ENCODE peak calls at places on chromosomes 11 and 22, in five cellular contexts. One of them, this sample, is unnamed.

GRCh38 chr22:45008853-45009751 is 703 bp downstream of the PHF21B start:
- DNase-seq in GM23248: peak; percentile 32
- DNase-seq in PC-9: no peak
- DNase-seq in fibroblast of lung: no peak
- DNase-seq in endothelial cell of umbilical vein: no peak
- DNase-seq in this sample: no peak

GRCh38 chr11:72578541-72578940 is 95.7 kb downstream of the PDE2A start:
- DNase-seq in GM23248: no peak
- DNase-seq in PC-9: no peak
- DNase-seq in fibroblast of lung: no peak
- DNase-seq in endothelial cell of umbilical vein: no peak
- DNase-seq in this sample: no peak

GRCh38 chr11:61129608-61130523 is 27.6 kb downstream of the CD5 start:
- DNase-seq in GM23248: peak; percentile 84
- DNase-seq in PC-9: peak; percentile 93
- DNase-seq in fibroblast of lung: peak; percentile 81
- DNase-seq in endothelial cell of umbilical vein: peak; percentile 93
- DNase-seq in this sample: peak; percentile 73

GRCh38 chr11:40104941-40105550 is 1354.4 kb downstream of the LRRC4C start:
- DNase-seq in GM23248: no peak
- DNase-seq in PC-9: no peak
- DNase-seq in fibroblast of lung: no peak
- DNase-seq in endothelial cell of umbilical vein: no peak
- DNase-seq in this sample: no peak

GRCh38 chr11:106418786-106419185 is 341.3 kb downstream of the AASDHPPT start:
- DNase-seq in GM23248: no peak
- DNase-seq in PC-9: no peak
- DNase-seq in fibroblast of lung: peak; percentile 8
- DNase-seq in endothelial cell of umbilical vein: no peak
- DNase-seq in this sample: no peak

GRCh38 chr11:29616611-29617010 is 400.2 kb downstream of the KCNA4 start:
- DNase-seq in GM23248: peak; percentile 55
- DNase-seq in PC-9: no peak
- DNase-seq in fibroblast of lung: peak; percentile 78
- DNase-seq in endothelial cell of umbilical vein: no peak
- DNase-seq in this sample: no peak

GRCh38 chr11:121535122-121535796 is 82.5 kb upstream of the SORL1-AS1 start:
- DNase-seq in GM23248: peak; percentile 72
- DNase-seq in PC-9: no peak
- DNase-seq in fibroblast of lung: peak; percentile 43
- DNase-seq in endothelial cell of umbilical vein: no peak
- DNase-seq in this sample: no peak

GRCh38 chr11:34997872-34998548 is 81.6 kb downstream of the PDHX start:
- DNase-seq in GM23248: peak; percentile 70
- DNase-seq in PC-9: no peak
- DNase-seq in fibroblast of lung: peak; percentile 38
- DNase-seq in endothelial cell of umbilical vein: peak; percentile 26
- DNase-seq in this sample: no peak

GRCh38 chr11:99275521-99275920 is 254.8 kb downstream of the CNTN5 start:
- DNase-seq in GM23248: no peak
- DNase-seq in PC-9: no peak
- DNase-seq in fibroblast of lung: no peak
- DNase-seq in endothelial cell of umbilical vein: no peak
- DNase-seq in this sample: no peak

GRCh38 chr22:42920101-42920820 is 63.2 kb upstream of the ARFGAP3 start:
- DNase-seq in GM23248: peak; percentile 93
- DNase-seq in PC-9: no peak
- DNase-seq in fibroblast of lung: peak; percentile 64
- DNase-seq in endothelial cell of umbilical vein: no peak
- DNase-seq in this sample: no peak

GRCh38 chr22:26362471-26362870 is 66.6 kb upstream of the ASPHD2 start:
- DNase-seq in GM23248: peak; percentile 92
- DNase-seq in PC-9: no peak
- DNase-seq in fibroblast of lung: peak; percentile 75
- DNase-seq in endothelial cell of umbilical vein: no peak
- DNase-seq in this sample: no peak

GRCh38 chr11:9091044-9091936 is at the start of gene SCUBE2:
- DNase-seq in GM23248: peak; percentile 48
- DNase-seq in PC-9: no peak
- DNase-seq in fibroblast of lung: no peak
- DNase-seq in endothelial cell of umbilical vein: no peak
- DNase-seq in this sample: no peak

GRCh38 chr11:34653851-34654490 is 33.1 kb downstream of the EHF start:
- DNase-seq in GM23248: peak; percentile 96
- DNase-seq in PC-9: peak; percentile 89
- DNase-seq in fibroblast of lung: peak; percentile 98
- DNase-seq in endothelial cell of umbilical vein: no peak
- DNase-seq in this sample: peak; percentile 93

GRCh38 chr11:64153831-64154230 is 12.1 kb downstream of the MACROD1 start:
- DNase-seq in GM23248: no peak
- DNase-seq in PC-9: no peak
- DNase-seq in fibroblast of lung: no peak
- DNase-seq in endothelial cell of umbilical vein: no peak
- DNase-seq in this sample: no peak

GRCh38 chr11:14578551-14578956 is 58.4 kb upstream of the PSMA1 start:
- DNase-seq in GM23248: no peak
- DNase-seq in PC-9: no peak
- DNase-seq in fibroblast of lung: peak; percentile 21
- DNase-seq in endothelial cell of umbilical vein: peak; percentile 87
- DNase-seq in this sample: no peak

GRCh38 chr22:21587803-21588611 is 20.5 kb downstream of the UBE2L3 start:
- DNase-seq in GM23248: no peak
- DNase-seq in PC-9: no peak
- DNase-seq in fibroblast of lung: peak; percentile 78
- DNase-seq in endothelial cell of umbilical vein: no peak
- DNase-seq in this sample: no peak

GRCh38 chr22:36478966-36479365 is 2.5 kb downstream of the TXN2 start:
- DNase-seq in GM23248: no peak
- DNase-seq in PC-9: no peak
- DNase-seq in fibroblast of lung: peak; percentile 18
- DNase-seq in endothelial cell of umbilical vein: no peak
- DNase-seq in this sample: no peak

GRCh38 chr11:68549789-68550484 is 89.4 kb downstream of the PPP6R3 start:
- DNase-seq in GM23248: peak; percentile 55
- DNase-seq in PC-9: no peak
- DNase-seq in fibroblast of lung: peak; percentile 53
- DNase-seq in endothelial cell of umbilical vein: peak; percentile 54
- DNase-seq in this sample: no peak

GRCh38 chr11:79461144-79461543 is 20.3 kb upstream of the TENM4 start:
- DNase-seq in GM23248: peak; percentile 58
- DNase-seq in PC-9: no peak
- DNase-seq in fibroblast of lung: peak; percentile 55
- DNase-seq in endothelial cell of umbilical vein: no peak
- DNase-seq in this sample: peak; percentile 1

GRCh38 chr11:34235189-34235588 is 122.6 kb downstream of the ABTB2 start:
- DNase-seq in GM23248: no peak
- DNase-seq in PC-9: no peak
- DNase-seq in fibroblast of lung: no peak
- DNase-seq in endothelial cell of umbilical vein: no peak
- DNase-seq in this sample: no peak

GRCh38 chr11:112346586-112346985 is 85.9 kb upstream of the PLET1 start:
- DNase-seq in GM23248: no peak
- DNase-seq in PC-9: no peak
- DNase-seq in fibroblast of lung: no peak
- DNase-seq in endothelial cell of umbilical vein: no peak
- DNase-seq in this sample: no peak

GRCh38 chr22:45469573-45470383 is 32.9 kb upstream of the FBLN1 start:
- DNase-seq in GM23248: peak; percentile 49
- DNase-seq in PC-9: peak; percentile 40
- DNase-seq in fibroblast of lung: peak; percentile 21
- DNase-seq in endothelial cell of umbilical vein: no peak
- DNase-seq in this sample: no peak

GRCh38 chr11:30561691-30562412 is 24.3 kb downstream of the MPPED2 start:
- DNase-seq in GM23248: no peak
- DNase-seq in PC-9: no peak
- DNase-seq in fibroblast of lung: peak; percentile 70
- DNase-seq in endothelial cell of umbilical vein: no peak
- DNase-seq in this sample: no peak

GRCh38 chr22:20438066-20438677 is 547 bp upstream of the SCARF2 start:
- DNase-seq in GM23248: peak; percentile 58
- DNase-seq in PC-9: no peak
- DNase-seq in fibroblast of lung: peak; percentile 64
- DNase-seq in endothelial cell of umbilical vein: no peak
- DNase-seq in this sample: no peak

GRCh38 chr22:20435436-20436308 is 2.0 kb downstream of the SCARF2 start:
- DNase-seq in GM23248: no peak
- DNase-seq in PC-9: no peak
- DNase-seq in fibroblast of lung: no peak
- DNase-seq in endothelial cell of umbilical vein: no peak
- DNase-seq in this sample: no peak

GRCh38 chr22:20434773-20435172 is 2.9 kb downstream of the SCARF2 start:
- DNase-seq in GM23248: no peak
- DNase-seq in PC-9: no peak
- DNase-seq in fibroblast of lung: no peak
- DNase-seq in endothelial cell of umbilical vein: no peak
- DNase-seq in this sample: no peak

GRCh38 chr22:20437253-20438065 is at the start of gene SCARF2:
- DNase-seq in GM23248: peak; percentile 78
- DNase-seq in PC-9: no peak
- DNase-seq in fibroblast of lung: peak; percentile 73
- DNase-seq in endothelial cell of umbilical vein: peak; percentile 52
- DNase-seq in this sample: no peak

GRCh38 chr22:20436309-20437252 is 1.0 kb downstream of the SCARF2 start:
- DNase-seq in GM23248: peak; percentile 79
- DNase-seq in PC-9: no peak
- DNase-seq in fibroblast of lung: peak; percentile 56
- DNase-seq in endothelial cell of umbilical vein: peak; percentile 20
- DNase-seq in this sample: no peak
- H3K79me2 ChIP-seq in GM23248: peaks cover 55% of the 10 kb centered on the region
- H3K79me2 ChIP-seq in PC-9: no peaks in the 10 kb centered on the region
- H3K79me2 ChIP-seq in fibroblast of lung: peaks cover 41% of the 10 kb centered on the region
- H3K79me2 ChIP-seq in endothelial cell of umbilical vein: peaks cover 14% of the 10 kb centered on the region
- H3K79me2 ChIP-seq in this sample: no peaks in the 10 kb centered on the region

GRCh38 chr11:46243796-46244109 is 33.7 kb upstream of the CREB3L1 start:
- DNase-seq in GM23248: no peak
- DNase-seq in PC-9: no peak
- DNase-seq in fibroblast of lung: no peak
- DNase-seq in endothelial cell of umbilical vein: no peak
- DNase-seq in this sample: no peak
- H3K79me2 ChIP-seq in GM23248: no peaks in the 10 kb centered on the region
- H3K79me2 ChIP-seq in PC-9: peaks cover 4% of the 10 kb centered on the region
- H3K79me2 ChIP-seq in fibroblast of lung: peaks cover under 1% of the 10 kb centered on the region
- H3K79me2 ChIP-seq in endothelial cell of umbilical vein: no peaks in the 10 kb centered on the region
- H3K79me2 ChIP-seq in this sample: no peaks in the 10 kb centered on the region

GRCh38 chr11:65571940-65572339 is 398 bp upstream of the FAM89B start:
- DNase-seq in GM23248: peak; percentile 61
- DNase-seq in PC-9: peak; percentile 75
- DNase-seq in fibroblast of lung: no peak
- DNase-seq in endothelial cell of umbilical vein: peak; percentile 73
- DNase-seq in this sample: no peak

GRCh38 chr11:65571420-65571819 is 918 bp upstream of the FAM89B start:
- DNase-seq in GM23248: no peak
- DNase-seq in PC-9: no peak
- DNase-seq in fibroblast of lung: no peak
- DNase-seq in endothelial cell of umbilical vein: no peak
- DNase-seq in this sample: no peak

GRCh38 chr11:65574147-65574962 is 1.5 kb upstream of the EHBP1L1 start:
- DNase-seq in GM23248: peak; percentile 97
- DNase-seq in PC-9: peak; percentile 97
- DNase-seq in fibroblast of lung: peak; percentile 96
- DNase-seq in endothelial cell of umbilical vein: peak; percentile 96
- DNase-seq in this sample: peak; percentile 83

GRCh38 chr11:65573391-65574146 is 1.2 kb downstream of the FAM89B start:
- DNase-seq in GM23248: peak; percentile 59
- DNase-seq in PC-9: no peak
- DNase-seq in fibroblast of lung: no peak
- DNase-seq in endothelial cell of umbilical vein: no peak
- DNase-seq in this sample: no peak

GRCh38 chr11:65572356-65573043 is at the start of gene FAM89B:
- DNase-seq in GM23248: peak; percentile 90
- DNase-seq in PC-9: peak; percentile 91
- DNase-seq in fibroblast of lung: peak; percentile 82
- DNase-seq in endothelial cell of umbilical vein: peak; percentile 81
- DNase-seq in this sample: no peak
- H3K79me2 ChIP-seq in GM23248: peaks cover 59% of the 10 kb centered on the region
- H3K79me2 ChIP-seq in PC-9: peaks cover 55% of the 10 kb centered on the region
- H3K79me2 ChIP-seq in fibroblast of lung: peaks cover 46% of the 10 kb centered on the region
- H3K79me2 ChIP-seq in endothelial cell of umbilical vein: peaks cover 25% of the 10 kb centered on the region
- H3K79me2 ChIP-seq in this sample: peaks cover 68% of the 10 kb centered on the region

DNA sequence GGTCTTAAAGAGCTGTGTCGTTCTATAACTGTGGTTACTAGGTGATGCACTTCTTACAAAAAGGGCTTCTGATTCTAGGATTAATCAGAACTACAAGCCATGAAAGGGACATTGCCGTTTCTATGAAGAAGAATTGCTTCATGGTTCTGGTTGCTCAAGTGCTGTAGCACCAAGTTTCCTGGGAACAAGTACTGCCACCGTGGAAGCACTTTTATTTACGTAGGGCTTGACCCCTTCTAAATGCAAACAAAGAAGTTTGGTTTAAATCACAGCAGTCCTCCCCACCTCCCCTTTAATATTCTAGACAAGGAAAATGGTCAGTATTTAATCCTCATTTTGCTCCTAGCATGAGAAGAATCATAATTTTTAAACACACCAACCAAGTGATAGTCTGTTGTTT is 9.8 kb downstream of the YAP1 start:
- DNase-seq in GM23248: peak; percentile 69
- DNase-seq in PC-9: no peak
- DNase-seq in fibroblast of lung: peak; percentile 32
- DNase-seq in endothelial cell of umbilical vein: no peak
- DNase-seq in this sample: no peak
- H3K79me2 ChIP-seq in GM23248: peaks cover 100% of the 10 kb centered on the region
- H3K79me2 ChIP-seq in PC-9: peaks cover 100% of the 10 kb centered on the region
- H3K79me2 ChIP-seq in fibroblast of lung: peaks cover 99% of the 10 kb centered on the region
- H3K79me2 ChIP-seq in endothelial cell of umbilical vein: no peaks in the 10 kb centered on the region
- H3K79me2 ChIP-seq in this sample: peaks cover 100% of the 10 kb centered on the region

GRCh38 chr11:86812322-86812670 is 12.0 kb downstream of the PRSS23 start:
- DNase-seq in GM23248: no peak
- DNase-seq in PC-9: no peak
- DNase-seq in fibroblast of lung: no peak
- DNase-seq in endothelial cell of umbilical vein: no peak
- DNase-seq in this sample: no peak
- H3K79me2 ChIP-seq in GM23248: peaks cover 41% of the 10 kb centered on the region
- H3K79me2 ChIP-seq in PC-9: peaks cover 11% of the 10 kb centered on the region
- H3K79me2 ChIP-seq in fibroblast of lung: peaks cover 10% of the 10 kb centered on the region
- H3K79me2 ChIP-seq in endothelial cell of umbilical vein: peaks cover 51% of the 10 kb centered on the region
- H3K79me2 ChIP-seq in this sample: no peaks in the 10 kb centered on the region

DNA sequence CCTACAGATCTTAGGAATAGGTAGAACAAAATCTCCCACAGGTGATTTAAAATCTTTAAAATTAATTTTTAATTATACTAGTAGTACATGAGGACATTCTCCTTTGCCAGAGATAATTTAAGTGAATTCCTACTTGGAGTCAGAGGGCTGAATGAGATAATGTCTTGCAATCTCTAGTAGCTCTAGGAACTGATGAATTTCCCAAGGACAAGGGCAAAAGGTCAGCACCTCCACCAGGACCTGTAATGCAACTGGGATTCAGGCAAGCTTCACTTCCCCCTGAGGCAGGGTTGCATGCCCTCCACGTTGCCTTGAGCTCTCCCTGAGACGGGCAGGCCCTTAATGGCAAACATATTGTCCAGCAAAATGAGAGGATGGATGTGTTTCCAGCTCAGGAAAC is 330.3 kb upstream of the PITPNB start:
- DNase-seq in GM23248: no peak
- DNase-seq in PC-9: no peak
- DNase-seq in fibroblast of lung: no peak
- DNase-seq in endothelial cell of umbilical vein: no peak
- DNase-seq in this sample: no peak
- H3K79me2 ChIP-seq in GM23248: peaks cover 26% of the 10 kb centered on the region
- H3K79me2 ChIP-seq in PC-9: no peaks in the 10 kb centered on the region
- H3K79me2 ChIP-seq in fibroblast of lung: no peaks in the 10 kb centered on the region
- H3K79me2 ChIP-seq in endothelial cell of umbilical vein: no peaks in the 10 kb centered on the region
- H3K79me2 ChIP-seq in this sample: no peaks in the 10 kb centered on the region